ENCODE peak calls at places on chromosomes 13 and 19, in six cellular contexts. K, T, J, A, O and H are unnamed samples.

GRCh38 chr19:1650627-1651009 is 1.8 kb downstream of the TCF3 start:
- DNase-seq in K (no peak), T (no peak), J (peak; percentile 28), A (no peak), O (no peak), H (peak; percentile 54)

GRCh38 chr13:80513196-80513595 is 172.3 kb upstream of the SPRY2 start:
- DNase-seq in K (no peak), T (no peak), J (no peak), A (no peak), O (no peak), H (no peak)

GRCh38 chr13:60663788-60664187 is 266.8 kb downstream of the TDRD3 start:
- DNase-seq in K (no peak), T (no peak), J (no peak), A (no peak), O (no peak), H (no peak)

GRCh38 chr19:54125713-54126112 is 10.2 kb downstream of the PRPF31 start:
- DNase-seq in K (no peak), T (no peak), J (no peak), A (no peak), O (no peak), H (no peak)

GRCh38 chr13:43095771-43096719 is 72.7 kb downstream of the DNAJC15 start:
- DNase-seq in K (no peak), T (no peak), J (peak; percentile 24), A (no peak), O (no peak), H (no peak)

GRCh38 chr13:51453959-51454703 is 1.3 kb upstream of the INTS6 start:
- DNase-seq in K (no peak), T (peak; percentile 51), J (peak; percentile 27), A (peak; percentile 24), O (no peak), H (no peak)

GRCh38 chr19:14536926-14537692 is 7.7 kb downstream of the TECR start:
- DNase-seq in K (no peak), T (no peak), J (peak; percentile 85), A (peak; percentile 72), O (no peak), H (peak; percentile 62)

GRCh38 chr13:109160887-109161669 is 531.7 kb downstream of the MYO16 start:
- DNase-seq in K (no peak), T (no peak), J (peak; percentile 61), A (no peak), O (no peak), H (no peak)

GRCh38 chr19:13556552-13556951 is 50.3 kb upstream of the CACNA1A start:
- DNase-seq in K (no peak), T (no peak), J (no peak), A (no peak), O (no peak), H (no peak)

GRCh38 chr13:92463134-92463533 is 763.5 kb upstream of the GPC6 start:
- DNase-seq in K (no peak), T (peak; percentile 89), J (no peak), A (no peak), O (no peak), H (no peak)

GRCh38 chr19:4391701-4392543 is 8.4 kb downstream of the SH3GL1 start:
- DNase-seq in K (no peak), T (no peak), J (peak; percentile 82), A (peak; percentile 53), O (no peak), H (no peak)

GRCh38 chr13:111279253-111279652 is 41.2 kb upstream of the TEX29 start:
- DNase-seq in K (no peak), T (no peak), J (no peak), A (no peak), O (no peak), H (no peak)

GRCh38 chr19:7978196-7978825 is 27.1 kb downstream of the ELAVL1 start:
- DNase-seq in K (no peak), T (no peak), J (peak; percentile 29), A (no peak), O (no peak), H (peak; percentile 18)

GRCh38 chr13:107883561-107884175 is 331.7 kb downstream of the LIG4 start:
- DNase-seq in K (no peak), T (no peak), J (peak; percentile 92), A (no peak), O (no peak), H (no peak)